ENCODE peak calls at places on chromosomes 16 and 17, in six cellular contexts. X is Peyer's patch, T is upper lobe of right lung, G is prostate gland, S is psoas muscle, M is HCT116. U is an unnamed sample. For H3K4me1, the result is how much of the 10 kb centered on the place peaks cover.

GRCh38 chr17:40722146-40722720 is 18.7 kb upstream of the KRT24 start:
- DNase-seq in T (no peak), G (no peak), X (no peak), M (no peak), S (no peak), U (no peak)

GRCh38 chr17:80307994-80308671 is 47.5 kb downstream of the RNF213 start:
- DNase-seq in T (peak), X (peak), S (no peak), G (no peak), M (no peak), U (no peak)

GRCh38 chr17:59706900-59707181 is 389 bp downstream of the PTRH2 start:
- DNase-seq in M (no peak), S (no peak), T (no peak), X (no peak), G (no peak), U (no peak)

GRCh38 chr16:26985100-26986065 is 81.3 kb upstream of the C16orf82 start:
- DNase-seq in G (no peak), X (no peak), M (no peak), T (no peak), S (no peak), U (no peak)

GRCh38 chr17:67441052-67441738 is 64.1 kb downstream of the PITPNC1 start:
- DNase-seq in X (no peak), T (peak), M (peak), G (no peak), S (peak), U (no peak)

GRCh38 chr16:49362230-49362629 is 11.4 kb upstream of the C16orf78 start:
- DNase-seq in S (no peak), T (no peak), M (no peak), X (no peak), G (no peak), U (no peak)

GRCh38 chr16:48963306-48963705 is 318.3 kb downstream of the CBLN1 start:
- DNase-seq in S (no peak), G (no peak), X (no peak), T (no peak), M (peak), U (peak)

GRCh38 chr16:22318690-22319358 is 21.6 kb downstream of the POLR3E start:
- DNase-seq in M (no peak), X (peak), T (peak), G (no peak), S (no peak), U (no peak)

GRCh38 chr17:65609749-65610148 is 48.3 kb upstream of the AXIN2 start:
- DNase-seq in G (peak), T (no peak), S (no peak), X (no peak), M (no peak), U (no peak)

GRCh38 chr17:31369266-31369665 is 22.2 kb upstream of the RAB11FIP4 start:
- DNase-seq in G (no peak), T (no peak), M (no peak), S (no peak), X (no peak), U (no peak)

GRCh38 chr17:77572065-77572601 is 386.4 kb upstream of the TNRC6C start:
- DNase-seq in G (no peak), M (no peak), S (no peak), T (peak), X (no peak), U (no peak)

GRCh38 chr16:31108035-31108793 is at the start of gene BCKDK:
- DNase-seq in G (peak), S (peak), T (peak), X (peak), M (peak), U (no peak)

GRCh38 chr17:72479113-72479512 is 358.3 kb downstream of the SOX9 start:
- DNase-seq in M (no peak), T (no peak), S (no peak), X (no peak), G (no peak), U (no peak)
- TF ChIP-seq CTCF in M (peak), T (no peak), S (no peak), X (peak), G (no peak), U (peak)

DNA sequence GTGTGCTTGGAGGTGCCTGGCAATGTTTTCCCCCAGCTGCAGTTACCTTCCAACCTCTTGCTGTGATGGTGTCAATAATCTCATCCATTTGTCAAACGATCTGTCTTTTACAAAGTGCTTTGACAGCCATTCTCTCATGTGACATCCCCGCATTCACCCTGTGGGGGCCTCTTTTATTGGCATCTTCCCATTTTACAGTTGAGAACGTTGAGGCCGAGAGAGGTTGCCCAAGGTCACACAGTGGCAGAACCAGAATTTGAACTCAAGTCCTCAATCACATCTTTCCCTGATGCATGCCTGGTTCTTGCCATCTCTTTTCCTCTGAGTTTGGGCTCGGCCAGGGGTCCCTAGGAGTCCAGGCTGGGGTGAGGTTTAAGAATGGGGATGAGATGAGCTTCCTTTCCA is 1.5 kb downstream of the TAOK2 start:
- DNase-seq in S (no peak), M (no peak), G (no peak), T (no peak), X (no peak), U (no peak)
- H3K4me1 ChIP-seq in S (under half), M (under half), G (under half), T (under half), X (under half), U (under half)

DNA sequence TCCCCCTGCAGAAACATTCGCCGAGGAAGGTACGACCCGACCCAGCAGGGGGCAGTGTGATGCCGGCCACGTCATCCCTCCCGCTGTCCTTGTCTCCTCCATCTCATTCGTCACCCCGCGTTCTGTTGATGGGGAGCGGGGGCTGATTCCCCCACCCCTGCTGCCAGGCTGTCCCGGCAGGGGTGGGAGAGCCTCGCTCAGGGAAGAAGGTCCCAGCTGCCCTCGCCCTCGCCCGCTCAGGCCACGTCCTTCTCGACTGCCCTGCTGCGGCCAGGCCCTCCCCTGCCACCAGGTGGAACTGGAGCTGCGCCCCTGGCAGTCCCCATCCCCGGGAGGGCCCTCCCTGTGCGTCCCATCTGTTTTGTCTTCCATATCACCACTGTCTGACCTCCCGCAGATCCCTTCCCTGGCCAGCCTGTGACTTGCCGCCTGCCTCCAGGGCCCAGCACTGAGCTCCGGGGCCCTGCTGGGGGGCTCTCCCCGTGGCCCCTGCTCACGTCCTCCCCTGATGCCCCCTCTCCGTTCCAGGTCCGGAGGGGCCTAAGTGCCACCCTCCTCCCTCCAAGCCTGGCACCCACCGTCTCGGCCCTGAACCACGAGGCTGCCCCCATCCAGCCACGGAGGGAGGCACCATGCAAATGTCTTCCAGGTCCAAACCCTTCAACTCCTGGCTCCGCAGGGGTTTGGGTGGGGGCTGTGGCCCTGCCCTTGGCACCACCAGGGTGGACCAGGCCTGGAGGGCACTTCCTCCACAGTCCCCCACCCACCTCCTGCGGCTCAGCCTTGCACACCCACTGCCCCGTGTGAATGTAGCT is 20.6 kb downstream of the ADAM11 start:
- DNase-seq in M (peak), G (peak), T (peak), S (peak), X (peak), U (peak)
- TF ChIP-seq CTCF in M (peak), G (peak), T (peak), S (peak), X (peak), U (peak)

GRCh38 chr16:86798247-86799041 is 220.1 kb downstream of the FOXL1 start:
- DNase-seq in X (no peak), M (no peak), S (no peak), G (no peak), T (no peak), U (no peak)
- H3K4me1 ChIP-seq in X (under half), M (under half), S (under half), G (under half), T (under half), U (under half)

GRCh38 chr17:55527520-55528118 is 16.4 kb upstream of the SMIM36 start:
- DNase-seq in S (no peak), G (peak), X (no peak), M (peak), T (no peak), U (peak)
- TF ChIP-seq CTCF in S (peak), G (peak), X (peak), M (peak), T (peak), U (peak)

U was measured in PC-9.